ENCODE peak calls at places on chromosomes 16 and 17, in six cellular contexts. G is CD8-positive, alpha-beta memory T cell; Y is mammary epithelial cell; B is colonic mucosa; C is psoas muscle; V is left ventricle myocardium inferior. S is an unnamed sample. For H3K4me1 and H3K9me3, the result is how much of the 10 kb centered on the place peaks cover.

GRCh38 chr17:81494984-81495383 is 17.6 kb downstream of the ACTG1 start:
- DNase-seq in G (no peak), Y (no peak), B (no peak), C (no peak), V (no peak), S (no peak)

GRCh38 chr17:64240741-64241347 is 22.2 kb downstream of the TEX2 start:
- DNase-seq in G (no peak), Y (peak), B (peak), C (peak), V (peak), S (peak)

GRCh38 chr16:57530531-57531252 is 5.7 kb downstream of the CCDC102A start:
- DNase-seq in G (peak), Y (no peak), B (no peak), C (no peak), V (no peak), S (peak)

GRCh38 chr17:76968707-76969597 is 100.7 kb downstream of the MGAT5B start:
- DNase-seq in G (peak), Y (no peak), B (peak), C (no peak), V (no peak), S (no peak)

GRCh38 chr17:66941773-66942452 is 22.6 kb upstream of the CACNG4 start:
- DNase-seq in G (no peak), Y (no peak), B (no peak), C (no peak), V (no peak), S (no peak)

GRCh38 chr16:88533381-88533831 is 36.8 kb upstream of the ZC3H18 start:
- DNase-seq in G (no peak), Y (no peak), B (no peak), C (peak), V (no peak), S (no peak)

GRCh38 chr17:35709874-35710273 is 21.6 kb upstream of the RASL10B start:
- DNase-seq in G (no peak), Y (no peak), B (no peak), C (no peak), V (no peak), S (no peak)

GRCh38 chr16:22727285-22728166 is 86.4 kb upstream of the HS3ST2 start:
- DNase-seq in G (no peak), Y (peak), B (no peak), C (no peak), V (no peak), S (no peak)

GRCh38 chr16:12763517-12763916 is 40.2 kb downstream of the CPPED1 start:
- DNase-seq in G (no peak), Y (no peak), B (no peak), C (no peak), V (no peak), S (no peak)

GRCh38 chr17:15446036-15446435 is 21.4 kb downstream of the CDRT4 start:
- DNase-seq in G (no peak), Y (no peak), B (no peak), C (no peak), V (no peak), S (no peak)

GRCh38 chr16:32116080-32116479 is 137.0 kb upstream of the TP53TG3D start:
- DNase-seq in G (peak), Y (no peak), B (no peak), C (peak), V (peak), S (peak)

GRCh38 chr17:35243459-35244204 is 760 bp downstream of the SLFN5 start:
- DNase-seq in G (peak), Y (peak), B (peak), C (peak), V (peak), S (no peak)

GRCh38 chr17:29148790-29149430 is 31.3 kb downstream of the MYO18A start:
- DNase-seq in G (peak), Y (peak), B (peak), C (peak), V (peak), S (peak)

GRCh38 chr16:28259781-28260150 is 32.6 kb upstream of the SBK1 start:
- DNase-seq in G (no peak), Y (no peak), B (no peak), C (no peak), V (no peak), S (no peak)

GRCh38 chr16:54277845-54278703 is 8.5 kb downstream of the IRX3 start:
- DNase-seq in G (no peak), Y (no peak), B (no peak), C (no peak), V (no peak), S (no peak)

GRCh38 chr16:2019500-2019899 is at the start of gene NPW:
- DNase-seq in G (no peak), Y (no peak), B (no peak), C (no peak), V (no peak), S (no peak)

GRCh38 chr16:80637621-80638020 is 96.8 kb downstream of the DYNLRB2 start:
- DNase-seq in G (no peak), Y (no peak), B (no peak), C (no peak), V (no peak), S (no peak)

GRCh38 chr17:48441231-48441711 is 11.3 kb upstream of the SKAP1 start:
- DNase-seq in G (peak), Y (no peak), B (no peak), C (no peak), V (no peak), S (no peak)

GRCh38 chr17:48443712-48444111 is 13.7 kb upstream of the SKAP1 start:
- DNase-seq in G (no peak), Y (no peak), B (no peak), C (no peak), V (no peak), S (no peak)

GRCh38 chr17:48442819-48443218 is 12.8 kb upstream of the SKAP1 start:
- DNase-seq in G (no peak), Y (no peak), B (no peak), C (no peak), V (no peak), S (no peak)

GRCh38 chr17:48440660-48441059 is 10.6 kb upstream of the SKAP1 start:
- DNase-seq in G (peak), Y (no peak), B (no peak), C (no peak), V (no peak), S (no peak)

DNA sequence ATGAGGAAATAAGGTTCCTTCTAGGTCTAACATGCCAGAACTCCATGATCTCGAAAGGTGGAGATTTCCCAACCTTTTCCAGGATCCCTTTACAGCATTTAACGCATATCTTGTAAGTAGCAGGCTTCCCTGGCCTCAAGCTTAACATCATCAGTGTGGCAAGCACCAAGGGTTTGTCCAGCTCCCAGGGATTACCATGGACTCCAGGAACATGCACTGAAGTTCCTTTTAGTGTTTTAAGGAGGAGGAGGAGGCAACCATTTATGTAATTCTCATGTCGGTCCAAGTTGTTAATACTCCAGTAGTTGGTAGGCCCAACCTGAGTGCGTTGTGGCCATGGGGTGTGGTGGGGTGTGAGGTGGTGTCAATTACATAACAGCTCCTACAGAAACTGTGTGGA is 11.8 kb upstream of the SKAP1 start:
- DNase-seq in G (no peak), Y (no peak), B (no peak), C (no peak), V (no peak), S (no peak)
- H3K27ac ChIP-seq in G (peak), Y (no peak), B (no peak), C (no peak), V (no peak), S (no peak)

GRCh38 chr16:4846503-4846900 is 586 bp downstream of the GLYR1 start:
- DNase-seq in G (peak), Y (peak), B (peak), C (peak), V (peak), S (peak)

GRCh38 chr16:4846901-4847773 is at the start of the genes GLYR1 and UBN1:
- DNase-seq in G (peak), Y (peak), B (peak), C (peak), V (peak), S (peak)

GRCh38 chr16:4852221-4852872 is 5.1 kb downstream of the UBN1 start:
- DNase-seq in G (no peak), Y (peak), B (peak), C (no peak), V (no peak), S (no peak)

GRCh38 chr16:4847774-4848587 is 700 bp downstream of the UBN1 start:
- DNase-seq in G (no peak), Y (peak), B (peak), C (peak), V (peak), S (peak)

GRCh38 chr16:4850211-4850610 is 2.9 kb downstream of the UBN1 start:
- DNase-seq in G (no peak), Y (no peak), B (no peak), C (no peak), V (no peak), S (no peak)
- H3K4me1 ChIP-seq in G (under half), Y (under half), B (under half), C (half or more), V (half or more), S (under half)

DNA sequence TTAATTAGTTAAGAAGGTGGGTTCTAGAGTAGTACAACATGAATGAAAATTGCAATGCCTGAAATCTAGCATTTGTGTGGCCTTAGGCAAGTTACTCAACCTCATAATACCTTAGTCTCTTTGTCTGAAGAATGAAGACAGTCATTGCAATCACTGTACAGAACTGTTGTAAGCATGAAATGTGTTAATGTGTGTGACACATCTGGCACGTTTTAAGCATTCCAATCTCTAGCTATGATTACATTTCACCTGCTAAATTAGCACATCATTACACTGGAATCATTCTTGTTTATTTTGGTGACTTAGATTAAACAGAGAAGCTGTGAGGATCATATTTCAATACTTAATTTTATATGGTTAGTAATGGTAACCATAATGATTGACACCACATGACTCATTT is 629.7 kb upstream of the KIF2B start:
- DNase-seq in G (no peak), Y (no peak), B (no peak), C (no peak), V (no peak), S (no peak)
- H3K9me3 ChIP-seq in G (under half), Y (under half), B (under half), C (under half), V (under half), S (under half)

DNA sequence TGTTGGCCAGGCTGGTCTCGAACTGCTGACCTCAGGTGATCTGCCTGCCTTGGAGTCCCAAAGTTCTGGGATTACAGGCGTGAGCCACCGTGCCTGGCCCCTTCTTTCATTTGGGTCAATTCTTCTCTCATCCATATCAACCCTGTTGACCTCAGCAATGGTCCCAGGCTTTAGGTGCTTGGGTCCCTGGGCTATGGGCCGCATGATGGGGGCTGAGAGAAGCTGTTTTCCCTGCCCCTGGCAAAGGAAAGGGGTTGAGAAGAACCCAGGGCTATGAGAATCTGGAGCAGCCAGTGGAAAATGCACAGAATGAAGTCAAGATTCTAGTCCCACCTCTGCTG is 90.2 kb upstream of the TOB1 start:
- DNase-seq in G (no peak), Y (no peak), B (no peak), C (no peak), V (no peak), S (no peak)
- H3K27ac ChIP-seq in G (no peak), Y (no peak), B (no peak), C (peak), V (peak), S (no peak)

GRCh38 chr17:79288950-79289349 is 214.3 kb downstream of the ENGASE start:
- DNase-seq in G (no peak), Y (no peak), B (no peak), C (no peak), V (no peak), S (no peak)
- H3K4me1 ChIP-seq in G (under half), Y (under half), B (under half), C (under half), V (under half), S (under half)

GRCh38 chr17:53490447-53490968 is 332.2 kb upstream of the KIF2B start:
- DNase-seq in G (no peak), Y (no peak), B (no peak), C (no peak), V (no peak), S (no peak)
- H3K9me3 ChIP-seq in G (under half), Y (under half), B (under half), C (under half), V (under half), S (under half)

S was measured in aorta.